ENCODE peak calls at places on chromosome 7, in five cellular contexts. W is bronchial epithelial cell, M is astrocyte of the spinal cord, Z is endodermal cell, N is WERI-Rb-1. I is an unnamed sample.

GRCh38 chr7:24108906-24109376 is 175.0 kb upstream of the NPY start:
- DNase-seq in W (no peak), M (no peak), Z (no peak), N (no peak), I (no peak)

GRCh38 chr7:157691521-157692155 is 354.8 kb downstream of the DNAJB6 start:
- DNase-seq in W (no peak), M (no peak), Z (peak; percentile 74), N (peak; percentile 8), I (no peak)

GRCh38 chr7:139618482-139619366 is 95.2 kb downstream of the CLEC2L start:
- DNase-seq in W (peak; percentile 21), M (peak; percentile 45), Z (peak; percentile 90), N (peak; percentile 38), I (peak; percentile 60)

GRCh38 chr7:82163586-82163985 is 280.0 kb downstream of the CACNA2D1 start:
- DNase-seq in W (no peak), M (no peak), Z (no peak), N (no peak), I (no peak)

GRCh38 chr7:70712942-70713341 is 419.0 kb upstream of the GALNT17 start:
- DNase-seq in W (no peak), M (no peak), Z (no peak), N (no peak), I (no peak)

GRCh38 chr7:122301291-122301690 is 3.3 kb downstream of the FEZF1 start:
- DNase-seq in W (no peak), M (no peak), Z (no peak), N (no peak), I (no peak)

GRCh38 chr7:150451097-150451793 is 815 bp downstream of the GIMAP8 start:
- DNase-seq in W (no peak), M (no peak), Z (peak; percentile 36), N (no peak), I (no peak)

GRCh38 chr7:77570330-77571011 is 33.4 kb downstream of the PTPN12 start:
- DNase-seq in W (peak; percentile 33), M (peak; percentile 74), Z (no peak), N (no peak), I (peak; percentile 79)

GRCh38 chr7:113664867-113665266 is 253.9 kb downstream of the PPP1R3A start:
- DNase-seq in W (peak; percentile 44), M (no peak), Z (no peak), N (no peak), I (no peak)

GRCh38 chr7:149690688-149691446 is 82.5 kb downstream of the ZNF467 start:
- DNase-seq in W (peak; percentile 82), M (peak; percentile 17), Z (peak; percentile 95), N (peak; percentile 40), I (peak; percentile 76)

GRCh38 chr7:78279035-78279434 is 480.5 kb downstream of the PHTF2 start:
- DNase-seq in W (peak; percentile 97), M (peak; percentile 78), Z (no peak), N (no peak), I (peak; percentile 64)

GRCh38 chr7:50336909-50337703 is 32.6 kb downstream of the IKZF1 start:
- DNase-seq in W (no peak), M (no peak), Z (peak; percentile 20), N (no peak), I (no peak)

GRCh38 chr7:50335230-50335794 is 30.8 kb downstream of the IKZF1 start:
- DNase-seq in W (no peak), M (no peak), Z (no peak), N (no peak), I (no peak)

GRCh38 chr7:50334341-50334994 is 30.0 kb downstream of the IKZF1 start:
- DNase-seq in W (no peak), M (no peak), Z (no peak), N (no peak), I (no peak)

GRCh38 chr7:50333266-50333665 is 28.8 kb downstream of the IKZF1 start:
- DNase-seq in W (no peak), M (no peak), Z (peak; percentile 59), N (no peak), I (no peak)

GRCh38 chr7:50335795-50336754 is 31.6 kb downstream of the IKZF1 start:
- DNase-seq in W (no peak), M (no peak), Z (peak; percentile 49), N (no peak), I (no peak)
- TF ChIP-seq CTCF in W (no peak), M (no peak), Z (no peak), N (peak; percentile 21), I (no peak)

GRCh38 chr7:116717137-116717536 is 45.1 kb downstream of the MET start:
- DNase-seq in W (no peak), M (no peak), Z (no peak), N (no peak), I (no peak)
- H3K4me3 ChIP-seq in W (no peak overlapping the region), M (no peak overlapping the region), Z (no peak overlapping the region), N (no peak overlapping the region), I (no peak overlapping the region)

DNA sequence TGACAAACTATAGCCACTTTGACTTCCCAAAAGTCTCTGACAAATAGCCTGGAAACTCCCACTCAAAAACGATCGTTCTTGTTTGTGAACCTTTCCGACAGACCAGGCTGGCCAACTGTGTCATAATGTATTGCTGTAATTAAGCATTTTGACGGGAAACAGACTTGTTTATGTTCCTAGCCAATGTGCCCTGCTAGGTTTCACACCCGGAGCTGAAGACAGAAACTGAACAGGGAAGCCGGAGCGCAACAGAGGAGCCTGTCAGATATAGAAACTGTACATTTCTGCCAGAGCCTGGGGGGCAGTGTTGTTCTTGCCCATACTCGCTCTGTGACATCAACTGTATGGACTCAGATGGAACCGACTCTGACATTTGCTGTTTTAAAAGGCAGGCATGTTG is 55.3 kb upstream of the C7orf33 start:
- DNase-seq in W (no peak), M (no peak), Z (no peak), N (peak; percentile 51), I (peak; percentile 17)
- TF ChIP-seq CTCF in W (no peak), M (no peak), Z (no peak), N (peak; percentile 45), I (peak; percentile 17)

GRCh38 chr7:155173905-155174304 is 103.8 kb downstream of the HTR5A start:
- DNase-seq in W (no peak), M (no peak), Z (no peak), N (no peak), I (no peak)
- H3K4me3 ChIP-seq in W (no peak overlapping the region), M (no peak overlapping the region), Z (no peak overlapping the region), N (no peak overlapping the region), I (no peak overlapping the region)

DNA sequence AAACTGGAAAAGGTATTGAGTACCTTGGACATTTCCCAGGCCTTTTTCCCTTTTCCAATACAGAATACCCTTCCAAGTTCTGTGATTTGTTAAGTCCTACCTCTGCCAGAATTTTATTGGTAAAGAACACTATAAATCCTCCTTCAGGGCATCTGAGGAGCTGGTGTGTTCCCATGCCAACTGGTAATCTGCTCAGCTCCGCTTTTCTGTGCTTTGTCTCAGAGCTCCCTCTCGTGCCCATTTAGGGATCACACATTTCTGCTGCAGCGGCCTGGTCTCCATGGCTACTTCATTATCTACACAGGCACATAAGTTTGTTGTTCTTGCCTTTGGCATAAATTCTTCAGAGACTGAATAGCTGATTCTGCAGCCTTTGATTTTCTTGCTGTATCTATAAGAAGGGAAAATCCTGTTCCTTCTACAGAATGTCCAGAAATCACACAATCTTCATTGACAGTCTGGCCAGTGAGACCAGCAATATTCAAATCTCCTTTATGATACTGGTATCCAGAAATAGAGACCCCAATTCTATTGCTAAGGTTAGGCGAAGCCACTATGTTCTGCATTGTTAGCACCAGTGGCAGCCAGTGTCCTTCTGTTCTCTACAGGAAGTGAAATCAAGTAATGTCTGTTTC is 52.0 kb downstream of the DENND11 start:
- DNase-seq in W (peak; percentile 63), M (peak; percentile 93), Z (peak; percentile 87), N (peak; percentile 73), I (peak; percentile 93)
- TF ChIP-seq CTCF in W (peak; percentile 67), M (peak; percentile 87), Z (peak; percentile 82), N (peak; percentile 82), I (peak; percentile 91)

DNA sequence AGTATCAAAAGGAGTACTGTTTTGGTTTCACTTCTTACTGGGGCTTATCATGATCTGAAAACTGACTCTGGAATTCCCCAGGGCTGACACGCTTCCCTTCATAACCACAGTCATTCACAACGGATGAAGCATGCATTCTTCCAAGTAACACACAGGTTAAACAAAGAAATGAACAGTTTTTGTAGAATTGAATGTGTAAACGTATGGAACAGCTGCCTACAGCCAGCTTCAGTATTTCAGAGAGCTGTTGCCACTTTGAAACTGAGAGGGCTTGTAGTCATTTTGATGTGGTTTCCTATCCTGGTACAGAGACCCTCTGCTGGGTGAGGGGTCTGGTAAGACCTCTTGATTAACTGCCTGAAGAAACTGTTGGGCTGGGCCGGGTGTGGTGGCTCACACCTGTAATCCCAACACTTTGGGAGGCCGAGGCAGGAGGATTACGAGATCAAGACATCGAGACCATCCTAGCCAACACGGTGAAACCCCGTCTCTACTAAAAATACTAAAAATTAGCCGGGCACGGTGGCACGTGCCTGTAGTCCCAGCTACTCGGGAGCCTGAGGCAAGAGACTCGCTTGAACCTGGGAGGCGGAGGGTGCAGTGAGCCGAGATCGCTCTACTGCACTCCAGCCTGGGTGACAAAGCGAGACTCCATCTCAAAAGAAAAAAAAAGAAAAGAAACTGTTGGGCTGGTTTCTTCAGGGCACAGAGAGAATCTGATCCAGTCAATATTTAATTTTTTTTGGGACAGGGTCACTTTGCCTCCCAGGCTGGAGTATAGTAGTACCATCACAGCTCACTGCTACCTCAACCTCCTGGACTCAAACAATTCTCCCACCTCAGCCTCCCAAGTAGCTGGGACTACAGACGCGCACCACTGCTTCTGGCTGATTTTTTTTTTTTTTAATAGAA is 4.7 kb downstream of the NFE2L3 start:
- DNase-seq in W (peak; percentile 95), M (peak; percentile 95), Z (no peak), N (no peak), I (peak; percentile 94)
- H3K4me3 ChIP-seq in W (no peak overlapping the region), M (peak overlapping the region; percentile 2), Z (no peak overlapping the region), N (no peak overlapping the region), I (peak overlapping the region; percentile 38)

DNA sequence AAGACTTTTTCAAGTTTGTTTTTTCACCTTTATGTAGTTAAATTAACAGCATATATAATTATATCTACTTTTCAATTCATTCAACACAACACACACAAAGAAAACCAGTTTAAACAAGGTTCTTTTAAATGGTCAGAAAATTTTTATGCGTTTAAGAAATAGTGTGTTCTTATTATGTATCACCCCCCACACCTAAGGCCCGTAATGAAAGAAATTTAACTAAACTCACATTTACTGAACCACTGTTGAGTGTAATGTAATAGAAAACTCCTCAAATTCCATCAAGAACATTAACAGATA is 19.0 kb upstream of the ITGB8 start:
- DNase-seq in W (no peak), M (no peak), Z (no peak), N (no peak), I (no peak)
- TF ChIP-seq CTCF in W (no peak), M (no peak), Z (peak; percentile 6), N (no peak), I (no peak)

DNA sequence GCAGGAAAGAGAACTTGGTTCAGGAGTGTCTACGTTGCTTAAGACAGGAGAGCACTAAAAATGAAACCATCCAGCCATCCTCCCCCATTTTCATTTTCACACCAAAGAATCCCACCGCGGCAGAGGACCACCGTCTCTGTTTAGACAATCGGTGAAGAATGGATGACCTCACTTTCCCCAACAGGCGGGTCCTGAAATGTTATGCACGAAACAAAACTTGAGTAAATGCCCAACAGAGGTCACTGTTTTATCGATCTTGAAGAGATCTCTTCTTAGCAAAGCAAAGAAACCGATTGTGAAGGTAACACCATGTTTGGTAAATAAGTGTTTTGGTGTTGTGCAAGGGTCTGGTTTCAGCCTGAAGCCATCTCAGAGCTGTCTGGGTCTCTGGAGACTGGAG is 1.4 kb upstream of the IL6 start:
- DNase-seq in W (no peak), M (peak; percentile 22), Z (peak; percentile 52), N (no peak), I (peak; percentile 36)
- H3K4me3 ChIP-seq in W (no peak overlapping the region), M (no peak overlapping the region), Z (no peak overlapping the region), N (no peak overlapping the region), I (no peak overlapping the region)